ENCODE peak calls at places on chromosomes 1 and 21, in four cellular contexts. N is kidney epithelial cell, H is prostate gland, W is GM13976. Y is an unnamed sample.

GRCh38 chr1:67850151-67850551 is 16.9 kb upstream of the GNG12 start:
- DNase-seq in W (peak), N (no peak), H (no peak), Y (peak)

GRCh38 chr21:29117372-29117955 is 13.0 kb upstream of the MAP3K7CL start:
- DNase-seq in W (peak), H (no peak), N (no peak), Y (peak)

GRCh38 chr1:145918992-145919939 is 749 bp upstream of the PEX11B start:
- DNase-seq in H (peak), N (peak), W (peak), Y (peak)

GRCh38 chr1:60152886-60153285 is 79.3 kb upstream of the C1orf87 start:
- DNase-seq in H (no peak), N (no peak), W (no peak), Y (no peak)

GRCh38 chr1:93033785-93034184 is 45.3 kb upstream of the MTF2 start:
- DNase-seq in H (no peak), N (no peak), W (peak), Y (peak)

GRCh38 chr1:59767119-59767518 is 47.6 kb upstream of the HOOK1 start:
- DNase-seq in W (no peak), N (no peak), H (no peak), Y (no peak)

GRCh38 chr1:119632836-119633235 is 15.2 kb downstream of the ZNF697 start:
- DNase-seq in W (no peak), H (no peak), N (no peak), Y (no peak)

GRCh38 chr1:150221552-150221951 is 14.4 kb downstream of the ANP32E start:
- DNase-seq in H (no peak), W (no peak), N (no peak), Y (no peak)

GRCh38 chr1:156875067-156875615 is 14.5 kb downstream of the NTRK1 start:
- DNase-seq in W (no peak), H (no peak), N (no peak), Y (no peak)

GRCh38 chr1:219900201-219900600 is 28.2 kb downstream of the SLC30A10 start:
- DNase-seq in N (no peak), W (no peak), H (no peak), Y (no peak)

GRCh38 chr1:29022615-29023014 is 101.1 kb downstream of the TMEM200B start:
- DNase-seq in W (no peak), H (no peak), N (no peak), Y (no peak)

GRCh38 chr1:43858324-43858723 is 75.3 kb upstream of the ARTN start:
- DNase-seq in N (peak), W (no peak), H (peak), Y (no peak)

GRCh38 chr1:12799730-12800129 is 8.5 kb downstream of the PRAMEF1 start:
- DNase-seq in N (no peak), H (no peak), W (no peak), Y (no peak)

DNA sequence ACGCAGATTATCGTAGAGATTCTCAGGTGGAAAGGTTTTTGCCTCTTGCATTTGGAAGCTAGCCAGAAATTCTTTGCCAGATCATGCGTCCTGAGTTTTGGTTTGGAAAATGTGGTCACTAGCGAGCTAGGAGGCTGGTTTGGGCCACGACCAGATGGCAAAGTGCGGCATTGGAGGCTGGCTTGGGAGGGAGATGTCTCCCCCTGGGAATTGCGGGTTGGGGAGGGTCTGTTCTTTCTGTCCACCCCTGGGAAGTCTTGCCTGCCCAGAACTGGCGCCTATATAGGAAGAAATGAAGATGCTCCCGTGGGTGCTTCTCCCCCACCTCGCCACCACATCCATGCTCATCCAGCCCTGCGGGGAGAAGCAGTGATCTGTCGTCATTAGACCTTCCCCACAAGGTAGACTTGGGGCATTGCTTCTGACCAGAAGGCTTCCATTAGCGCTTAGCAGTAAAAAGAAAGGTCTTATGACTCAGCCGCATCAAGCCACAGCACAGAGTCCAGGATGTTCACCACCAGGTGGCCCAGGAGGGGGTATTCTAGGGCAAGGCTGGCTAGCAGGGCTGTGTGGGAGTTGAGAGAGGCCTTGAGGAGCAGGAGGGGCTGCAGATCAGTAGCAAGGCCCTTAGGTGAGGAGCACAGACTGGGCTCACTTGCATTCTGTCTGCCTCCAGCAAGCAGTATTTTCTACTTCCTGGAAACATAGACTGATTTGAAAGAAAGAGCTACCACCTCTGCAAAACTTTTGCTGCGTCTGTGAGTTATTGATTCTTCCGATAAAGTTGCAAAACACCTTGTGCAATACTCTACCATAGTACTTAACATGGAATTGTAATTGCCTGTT is 1.5 kb upstream of the PTP4A2 start:
- DNase-seq in W (peak), H (no peak), N (peak), Y (peak)
- TF ChIP-seq CTCF in W (peak), H (no peak), N (peak), Y (peak)

GRCh38 chr1:154745286-154745731 is 124.8 kb downstream of the KCNN3 start:
- DNase-seq in N (no peak), W (no peak), H (no peak), Y (no peak)
- TF ChIP-seq CTCF in N (no peak), W (no peak), H (no peak), Y (no peak)

DNA sequence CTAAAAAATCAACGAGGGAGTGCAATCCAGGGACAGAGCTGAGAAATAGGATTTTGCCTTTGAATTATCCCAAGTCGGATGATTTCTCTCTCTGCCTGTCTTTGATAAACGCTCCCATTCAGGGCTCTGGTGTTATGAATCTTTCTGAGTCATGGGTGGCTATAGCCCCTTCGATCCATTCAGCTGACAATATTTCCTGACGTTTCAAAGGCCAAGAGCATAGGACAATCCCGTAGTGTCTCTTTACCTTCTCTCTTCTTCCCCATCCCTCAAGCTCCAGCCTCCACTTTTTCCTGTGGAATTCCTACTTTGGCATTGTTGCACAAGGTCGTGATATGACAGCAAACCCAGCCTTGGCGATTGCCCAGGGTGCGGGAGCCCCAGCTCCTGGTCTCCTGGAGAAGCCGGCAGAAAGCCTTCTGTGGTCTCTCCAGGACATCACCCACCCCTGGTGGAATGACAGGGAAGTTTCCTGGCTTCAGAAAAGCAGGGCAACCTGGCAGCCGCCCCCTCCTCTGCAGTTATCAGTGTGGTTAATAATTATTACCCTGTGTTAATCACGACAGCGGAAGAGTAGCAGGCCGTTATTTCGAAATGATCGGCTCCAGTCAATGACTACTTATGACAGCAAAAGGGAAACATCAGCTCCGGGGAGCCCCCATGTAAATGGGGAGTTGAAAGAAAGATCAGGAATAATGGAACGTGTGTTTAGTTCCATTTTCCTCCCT is 8.1 kb upstream of the PLXNA2 start:
- DNase-seq in H (no peak), N (no peak), W (no peak), Y (no peak)
- TF ChIP-seq CTCF in H (peak), N (peak), W (no peak), Y (no peak)

GRCh38 chr1:232788235-232788872 is 16.9 kb upstream of the MAP10 start:
- DNase-seq in W (no peak), H (no peak), N (no peak), Y (no peak)

GRCh38 chr1:232789660-232790059 is 15.6 kb upstream of the MAP10 start:
- DNase-seq in N (no peak), H (no peak), W (no peak), Y (no peak)

GRCh38 chr1:232793944-232794343 is 11.3 kb upstream of the MAP10 start:
- DNase-seq in W (no peak), H (peak), N (peak), Y (no peak)

GRCh38 chr1:232795497-232796068 is 9.6 kb upstream of the MAP10 start:
- DNase-seq in N (no peak), W (no peak), H (no peak), Y (no peak)

GRCh38 chr1:232792949-232793348 is 12.3 kb upstream of the MAP10 start:
- DNase-seq in N (no peak), H (no peak), W (no peak), Y (no peak)
- TF ChIP-seq CTCF in N (no peak), H (no peak), W (no peak), Y (no peak)

DNA sequence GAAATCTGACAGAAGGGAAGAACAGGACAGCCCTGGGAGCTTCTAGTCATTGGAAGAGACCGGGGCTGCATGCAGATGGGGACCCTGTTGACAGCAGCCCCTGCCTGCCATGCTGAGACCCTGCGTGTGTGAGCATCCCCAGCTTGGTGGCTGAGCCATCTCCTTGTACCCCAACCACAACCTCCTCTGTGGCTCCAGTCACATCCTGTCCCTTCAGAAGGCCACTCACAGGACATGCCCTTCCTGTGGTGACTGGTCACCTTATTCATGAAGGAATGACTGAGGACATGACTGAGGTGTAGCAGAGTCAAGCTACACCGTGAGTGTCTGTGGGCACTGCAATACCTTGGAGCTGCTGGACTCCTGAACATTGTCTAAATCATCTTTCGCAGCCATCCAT is 141.8 kb upstream of the ERRFI1 start:
- DNase-seq in H (no peak), W (no peak), N (no peak), Y (no peak)
- TF ChIP-seq CTCF in H (no peak), W (no peak), N (no peak), Y (no peak)

DNA sequence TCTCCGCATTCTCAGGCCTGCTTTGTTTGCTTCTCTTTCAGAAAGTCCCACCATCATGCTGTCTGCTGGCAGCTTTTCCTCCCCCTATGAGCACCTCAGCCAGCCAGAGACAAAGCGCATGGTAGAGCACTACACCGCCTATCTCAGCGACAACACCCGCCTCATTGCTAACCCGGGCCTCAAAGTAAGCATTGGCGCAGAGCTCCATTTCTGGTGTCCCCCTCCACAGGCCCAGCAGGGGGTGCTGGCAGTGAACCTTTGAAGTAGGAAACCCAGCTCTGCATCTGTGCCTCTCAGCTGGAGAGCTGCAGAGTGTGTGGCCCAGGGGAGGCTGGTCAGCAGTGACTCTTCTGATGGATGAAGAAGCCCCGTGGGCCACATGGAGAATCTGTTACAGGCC is 81.2 kb upstream of the RAVER2 start:
- DNase-seq in W (peak), H (no peak), N (no peak), Y (peak)
- TF ChIP-seq CTCF in W (no peak), H (no peak), N (no peak), Y (no peak)

GRCh38 chr1:231206856-231207255 is 34.2 kb upstream of the GNPAT start:
- DNase-seq in H (no peak), N (no peak), W (no peak), Y (no peak)
- TF ChIP-seq CTCF in H (no peak), N (no peak), W (no peak), Y (no peak)